ENCODE peak calls at places on chromosomes 6 and 20, in seven cellular contexts. X is PC-3, C is GM12878, R is uterus, O is pancreas, F is left ventricle myocardium inferior, Q is PC-9. L is an unnamed sample.

GRCh38 chr20:31716818-31717477 is 5.7 kb downstream of the BCL2L1 start:
- DNase-seq in F (no peak), X (no peak), Q (no peak), O (no peak), C (no peak), R (no peak), L (no peak)

GRCh38 chr6:33445020-33445676 is 9.2 kb upstream of the ZBTB9 start:
- DNase-seq in C (no peak), R (no peak), F (no peak), X (no peak), Q (no peak), O (no peak), L (no peak)

GRCh38 chr6:149820506-149820905 is 43.7 kb downstream of the LRP11 start:
- DNase-seq in R (no peak), C (no peak), O (no peak), F (no peak), Q (no peak), X (no peak), L (no peak)

GRCh38 chr6:139981810-139982550 is 607.5 kb upstream of the CITED2 start:
- DNase-seq in F (no peak), X (peak; percentile 74), Q (no peak), R (no peak), O (no peak), C (no peak), L (peak; percentile 42)

GRCh38 chr6:150704447-150705192 is 104.9 kb downstream of the PLEKHG1 start:
- DNase-seq in R (no peak), O (no peak), Q (no peak), C (no peak), X (no peak), F (no peak), L (no peak)

GRCh38 chr20:10713161-10713560 is 39.4 kb upstream of the JAG1 start:
- DNase-seq in X (no peak), Q (no peak), C (no peak), F (no peak), R (no peak), O (no peak), L (no peak)

GRCh38 chr20:35497780-35498189 is 31.7 kb downstream of the C20orf173 start:
- DNase-seq in C (no peak), O (peak; percentile 34), Q (no peak), X (no peak), F (peak; percentile 81), R (peak; percentile 77), L (no peak)

GRCh38 chr6:148251891-148252290 is 90.7 kb upstream of the SASH1 start:
- DNase-seq in R (no peak), Q (no peak), C (no peak), F (no peak), X (no peak), O (no peak), L (no peak)

GRCh38 chr6:105051941-105052471 is 95.1 kb downstream of the LIN28B start:
- DNase-seq in Q (no peak), O (no peak), R (no peak), X (no peak), C (no peak), F (no peak), L (no peak)

GRCh38 chr6:156747715-156748114 is 29.5 kb upstream of the ARID1B start:
- DNase-seq in F (no peak), C (no peak), O (no peak), R (no peak), Q (no peak), X (no peak), L (no peak)

GRCh38 chr20:21516180-21516567 is 2.3 kb upstream of the NKX2-2 start:
- DNase-seq in O (no peak), F (no peak), Q (no peak), X (no peak), C (no peak), R (no peak), L (no peak)

GRCh38 chr6:23349521-23350147 is 776.4 kb upstream of the NRSN1 start:
- DNase-seq in F (no peak), R (no peak), X (peak; percentile 99), Q (peak; percentile 28), C (no peak), O (no peak), L (no peak)

GRCh38 chr6:133130863-133131262 is 110.3 kb upstream of the EYA4 start:
- DNase-seq in C (no peak), O (peak; percentile 40), X (peak; percentile 95), Q (peak; percentile 88), R (peak; percentile 18), F (peak; percentile 80), L (peak; percentile 69)

GRCh38 chr20:22430154-22430745 is 154.1 kb downstream of the FOXA2 start:
- DNase-seq in F (no peak), R (no peak), Q (peak; percentile 24), X (peak; percentile 89), C (no peak), O (no peak), L (no peak)

GRCh38 chr6:136180729-136181128 is 69.4 kb downstream of the MTFR2 start:
- DNase-seq in O (no peak), F (no peak), Q (no peak), X (no peak), R (no peak), C (no peak), L (no peak)

GRCh38 chr6:160081398-160081797 is 40.2 kb upstream of the SLC22A1 start:
- DNase-seq in O (no peak), C (no peak), R (no peak), Q (no peak), F (no peak), X (no peak), L (no peak)

GRCh38 chr6:126071000-126071647 is 84.8 kb downstream of the TRMT11 start:
- DNase-seq in F (no peak), Q (no peak), X (no peak), O (no peak), C (no peak), R (peak; percentile 72), L (no peak)

GRCh38 chr20:24779886-24780285 is 169.2 kb upstream of the CST7 start:
- DNase-seq in C (no peak), Q (no peak), F (no peak), O (no peak), X (no peak), R (no peak), L (no peak)

GRCh38 chr20:59385038-59385437 is 84.6 kb downstream of the EDN3 start:
- DNase-seq in X (no peak), C (no peak), O (no peak), R (no peak), F (no peak), Q (no peak), L (no peak)

GRCh38 chr6:56714982-56715456 is 72.3 kb upstream of the DST start:
- DNase-seq in Q (peak; percentile 74), R (no peak), X (peak; percentile 94), O (no peak), C (no peak), F (no peak), L (no peak)

GRCh38 chr6:15504581-15505350 is 158.1 kb downstream of the DTNBP1 start:
- DNase-seq in X (peak; percentile 97), C (no peak), O (no peak), R (peak; percentile 76), Q (no peak), F (peak; percentile 73), L (peak; percentile 86)

GRCh38 chr20:39874049-39874893 is 814.8 kb downstream of the MAFB start:
- DNase-seq in F (peak; percentile 58), C (peak; percentile 60), X (peak; percentile 33), O (peak; percentile 53), R (peak; percentile 68), Q (peak; percentile 18), L (peak; percentile 53)

DNA sequence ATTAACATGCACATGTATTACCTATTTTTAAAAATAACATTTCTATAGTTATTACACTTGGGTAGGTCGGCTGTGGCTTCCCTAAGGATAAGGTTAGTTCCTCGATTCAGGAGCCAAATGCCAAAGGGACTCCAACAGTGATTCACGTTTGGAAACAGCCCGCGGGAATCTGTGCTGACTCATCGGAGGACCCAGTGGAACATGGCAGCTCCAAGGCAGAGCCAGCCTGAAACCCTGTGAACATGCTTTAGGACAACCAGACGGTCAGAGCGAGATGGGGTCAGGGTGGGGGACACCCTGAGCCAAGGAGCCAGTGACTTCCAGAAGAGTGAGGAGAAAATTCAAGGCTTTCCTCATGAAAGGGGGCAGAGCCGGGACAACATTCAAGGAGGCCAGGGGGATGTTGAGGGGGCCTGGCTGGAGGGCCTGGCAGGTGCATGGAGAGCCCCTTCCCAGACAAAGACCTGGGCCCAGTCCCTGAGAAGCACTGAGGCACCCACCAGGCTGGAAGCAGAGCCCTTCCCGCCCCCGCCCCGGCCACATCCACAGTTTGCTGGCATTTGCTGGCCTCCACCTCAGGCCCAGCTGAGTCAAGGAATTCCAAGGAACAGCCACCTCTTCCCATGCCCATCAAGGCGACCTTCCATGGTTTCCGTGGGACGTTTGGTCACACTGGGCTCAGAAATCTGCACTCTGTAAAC is 133.2 kb downstream of the SNX5 start:
- DNase-seq in C (no peak), Q (peak; percentile 54), X (peak; percentile 97), R (peak; percentile 67), O (peak; percentile 52), F (peak; percentile 45), L (no peak)
- H3K27ac ChIP-seq in C (no peak overlapping the region), Q (no peak overlapping the region), X (peak overlapping the region; percentile 53), R (peak overlapping the region; percentile 81), O (no peak overlapping the region), F (peak overlapping the region; percentile 91), L (peak overlapping the region; percentile 64)

DNA sequence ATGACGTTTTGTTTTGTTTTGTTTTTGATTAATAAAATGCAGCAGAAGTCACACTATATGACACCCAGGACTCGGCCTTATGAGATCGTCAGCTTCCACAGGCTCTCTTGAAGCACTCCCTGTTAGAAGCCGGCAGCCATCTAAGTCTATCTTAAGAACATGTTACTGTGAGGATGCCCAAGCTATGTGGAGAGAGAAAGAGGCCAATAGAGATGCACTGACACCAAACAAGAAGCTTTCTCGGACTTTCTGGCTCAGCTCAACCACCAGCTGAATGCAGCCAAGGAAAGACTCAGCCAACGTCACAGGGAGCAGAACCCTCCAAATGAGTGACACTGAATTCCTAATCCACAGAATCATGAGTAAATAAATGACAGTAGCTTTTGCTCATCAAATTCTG is 14.0 kb downstream of the SGK1 start:
- DNase-seq in R (no peak), X (no peak), F (no peak), C (no peak), Q (no peak), O (no peak), L (no peak)
- TF ChIP-seq CTCF in R (no peak), X (no peak), F (no peak), C (no peak), Q (no peak), O (no peak), L (no peak)

GRCh38 chr6:169263836-169264608 is 10.4 kb upstream of the THBS2 start:
- DNase-seq in F (peak; percentile 60), X (peak; percentile 71), Q (peak; percentile 7), R (no peak), O (peak; percentile 65), C (no peak), L (peak; percentile 27)
- H3K27ac ChIP-seq in F (no peak overlapping the region), X (no peak overlapping the region), Q (no peak overlapping the region), R (no peak overlapping the region), O (no peak overlapping the region), C (no peak overlapping the region), L (no peak overlapping the region)

GRCh38 chr6:14270925-14271791 is 153.6 kb downstream of the CD83 start:
- DNase-seq in R (no peak), F (no peak), C (no peak), X (peak; percentile 99), O (no peak), Q (peak; percentile 98), L (no peak)
- TF ChIP-seq CTCF in R (no peak), F (no peak), C (no peak), X (no peak), O (no peak), Q (no peak), L (no peak)

L was measured in prostate gland.